ENCODE peak calls at places on chromosomes 2 and 18, in seven cellular contexts. R is hepatic stellate cell; D is stimulated activated CD8-positive, alpha-beta memory T cell treated with anti-CD3 and anti-CD28 coated beads, Interleukin-7, amount 100 ng/mL, for 24 hours; Q is CD8-positive, alpha-beta T cell; H is lower lobe of right lung; S is HT1080; U is IMR-90. I is an unnamed sample.

GRCh38 chr2:28406276-28407096 is 13.8 kb downstream of the FOSL2 start:
- DNase-seq in R (no peak), D (no peak), Q (peak), H (peak), S (peak), U (peak), I (peak)

GRCh38 chr2:199973703-199974102 is 18.3 kb downstream of the MAIP1 start:
- DNase-seq in R (peak), D (no peak), Q (no peak), H (no peak), S (no peak), U (peak), I (peak)

GRCh38 chr2:156903335-156903734 is 354.2 kb upstream of the GALNT5 start:
- DNase-seq in R (no peak), D (no peak), Q (no peak), H (no peak), S (peak), U (peak), I (no peak)

GRCh38 chr2:2232167-2232566 is 98.9 kb downstream of the MYT1L start:
- DNase-seq in R (no peak), D (no peak), Q (no peak), H (peak), S (no peak), U (no peak), I (no peak)

GRCh38 chr2:20104900-20105545 is 53.6 kb upstream of the LAPTM4A start:
- DNase-seq in R (no peak), D (no peak), Q (no peak), H (no peak), S (no peak), U (no peak), I (no peak)

GRCh38 chr2:223855426-223855825 is 18.0 kb upstream of the AP1S3 start:
- DNase-seq in R (no peak), D (no peak), Q (no peak), H (no peak), S (no peak), U (peak), I (no peak)

GRCh38 chr2:241797441-241798080 is 11.4 kb upstream of the NEU4 start:
- DNase-seq in R (peak), D (no peak), Q (no peak), H (peak), S (no peak), U (no peak), I (no peak)

GRCh38 chr2:167771628-167772027 is 475.8 kb downstream of the STK39 start:
- DNase-seq in R (no peak), D (no peak), Q (no peak), H (no peak), S (no peak), U (no peak), I (no peak)

GRCh38 chr2:57760448-57760847 is 286.2 kb upstream of the VRK2 start:
- DNase-seq in R (no peak), D (no peak), Q (no peak), H (no peak), S (no peak), U (no peak), I (peak)

GRCh38 chr2:46000660-46001059 is 296.5 kb upstream of the EPAS1 start:
- DNase-seq in R (no peak), D (no peak), Q (no peak), H (no peak), S (no peak), U (no peak), I (no peak)

GRCh38 chr2:211144078-211144477 is 587.7 kb downstream of the CPS1 start:
- DNase-seq in R (no peak), D (no peak), Q (no peak), H (no peak), S (peak), U (peak), I (peak)

GRCh38 chr18:37270046-37270665 is 295.4 kb downstream of the CELF4 start:
- DNase-seq in R (peak), D (no peak), Q (peak), H (no peak), S (peak), U (peak), I (peak)

GRCh38 chr2:26647981-26648380 is 6.8 kb upstream of the CIB4 start:
- DNase-seq in R (no peak), D (no peak), Q (no peak), H (no peak), S (no peak), U (no peak), I (no peak)

GRCh38 chr2:207334631-207335371 is 169.1 kb upstream of the KLF7 start:
- DNase-seq in R (peak), D (no peak), Q (no peak), H (peak), S (peak), U (peak), I (no peak)

GRCh38 chr2:189798312-189799029 is 14.2 kb downstream of the PMS1 start:
- DNase-seq in R (peak), D (no peak), Q (no peak), H (no peak), S (peak), U (peak), I (peak)

GRCh38 chr2:28707592-28707991 is 44.0 kb upstream of the PPP1CB start:
- DNase-seq in R (no peak), D (no peak), Q (no peak), H (no peak), S (no peak), U (no peak), I (no peak)

I was measured in MV-4-11.